ENCODE peak calls at places on chromosomes 16 and 17, in six cellular contexts. W, Z, B, S, Y and D are unnamed samples.

GRCh38 chr17:39527220-39527813 is 66.0 kb downstream of the CDK12 start:
- DNase-seq in Z (no peak), B (peak), S (peak), W (no peak), Y (peak), D (no peak)

GRCh38 chr16:7057458-7057857 is 275.2 kb upstream of the RBFOX1 start:
- DNase-seq in B (no peak), Y (no peak), S (no peak), W (no peak), Z (no peak), D (no peak)

GRCh38 chr16:22641030-22641671 is 130.5 kb downstream of the NPIPB5 start:
- DNase-seq in S (peak), B (peak), Y (peak), Z (no peak), W (no peak), D (no peak)

GRCh38 chr17:50316016-50316587 is 29.8 kb upstream of the XYLT2 start:
- DNase-seq in W (no peak), S (no peak), B (no peak), Y (no peak), Z (no peak), D (no peak)

GRCh38 chr17:58302919-58303551 is 22.3 kb upstream of the MPO start:
- DNase-seq in B (no peak), Z (no peak), S (no peak), W (no peak), Y (no peak), D (no peak)

GRCh38 chr16:27547134-27547533 is 2.6 kb downstream of the GTF3C1 start:
- DNase-seq in Y (peak), B (peak), S (no peak), W (no peak), Z (no peak), D (no peak)

GRCh38 chr16:69199382-69199781 is 12.4 kb downstream of the SNTB2 start:
- DNase-seq in Z (no peak), S (no peak), Y (peak), B (peak), W (peak), D (no peak)

GRCh38 chr16:86470964-86471363 is 39.4 kb upstream of the FOXF1 start:
- DNase-seq in Y (no peak), S (no peak), Z (no peak), B (no peak), W (no peak), D (no peak)

GRCh38 chr17:47949951-47950350 is 7.7 kb downstream of the PRR15L start:
- DNase-seq in Z (no peak), B (no peak), Y (no peak), W (no peak), S (peak), D (no peak)

GRCh38 chr17:50240876-50241275 is 33.4 kb upstream of the TMEM92 start:
- DNase-seq in S (no peak), Y (peak), W (no peak), Z (no peak), B (peak), D (no peak)

GRCh38 chr17:82864721-82865240 is 25.0 kb upstream of the ZNF750 start:
- DNase-seq in S (no peak), W (no peak), B (no peak), Y (no peak), Z (no peak), D (no peak)

GRCh38 chr17:17366941-17367885 is 64.0 kb downstream of the NT5M start:
- DNase-seq in S (no peak), B (no peak), W (no peak), Z (no peak), Y (no peak), D (no peak)

GRCh38 chr17:47844814-47845453 is 3.9 kb upstream of the SCRN2 start:
- DNase-seq in Y (peak), S (peak), Z (no peak), B (peak), W (no peak), D (no peak)

GRCh38 chr16:1918890-1919679 is 870 bp upstream of the HS3ST6 start:
- DNase-seq in B (no peak), W (no peak), Z (no peak), Y (no peak), S (peak), D (no peak)

DNA sequence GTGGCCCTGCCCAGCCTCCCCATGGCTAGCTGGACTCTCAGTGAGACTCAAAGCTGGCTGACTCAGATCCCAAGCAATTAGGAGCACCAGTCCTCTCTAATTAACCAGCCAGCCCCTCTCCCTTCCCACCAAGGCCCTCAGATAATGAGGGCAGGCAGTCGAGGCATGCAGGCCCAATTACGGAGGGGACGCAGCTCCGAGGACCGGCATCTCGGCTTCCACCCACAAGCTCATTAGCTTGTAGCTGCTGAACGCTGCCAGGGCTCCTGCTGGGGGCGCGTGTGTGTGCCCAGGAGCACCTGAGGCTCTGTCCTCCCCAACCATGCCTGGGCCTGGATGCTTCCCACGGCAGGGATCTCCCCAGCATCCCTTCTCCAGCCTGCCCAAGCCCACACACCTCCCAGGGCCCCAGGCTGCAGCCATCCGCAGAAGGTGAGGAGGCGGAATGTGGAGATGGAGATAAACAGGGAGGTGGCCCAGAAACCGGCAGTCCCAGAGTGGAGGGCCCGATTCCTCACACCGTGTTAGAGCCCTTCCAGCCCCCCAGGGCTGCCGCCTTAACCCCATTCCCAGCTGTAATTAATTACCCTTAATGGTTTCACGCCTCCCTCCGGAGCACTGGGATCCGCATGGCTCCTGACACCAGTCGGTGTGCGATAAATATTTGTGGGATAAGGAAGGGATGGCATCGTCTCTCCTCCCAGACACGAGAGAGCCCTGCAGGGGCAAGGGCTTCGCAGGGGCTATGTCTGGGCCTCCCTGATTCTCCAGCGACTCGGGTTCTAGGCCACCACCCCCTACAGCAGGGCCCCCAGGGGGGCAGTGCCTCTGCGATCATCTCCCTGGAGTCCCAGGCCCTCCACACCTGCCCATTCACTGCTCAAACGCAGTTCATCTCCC is 42.2 kb downstream of the RPH3AL start:
- DNase-seq in W (peak), Y (no peak), B (no peak), S (no peak), Z (no peak), D (no peak)
- TF ChIP-seq CTCF in W (no peak), Y (no peak), B (no peak), S (no peak), Z (no peak), D (no peak)

DNA sequence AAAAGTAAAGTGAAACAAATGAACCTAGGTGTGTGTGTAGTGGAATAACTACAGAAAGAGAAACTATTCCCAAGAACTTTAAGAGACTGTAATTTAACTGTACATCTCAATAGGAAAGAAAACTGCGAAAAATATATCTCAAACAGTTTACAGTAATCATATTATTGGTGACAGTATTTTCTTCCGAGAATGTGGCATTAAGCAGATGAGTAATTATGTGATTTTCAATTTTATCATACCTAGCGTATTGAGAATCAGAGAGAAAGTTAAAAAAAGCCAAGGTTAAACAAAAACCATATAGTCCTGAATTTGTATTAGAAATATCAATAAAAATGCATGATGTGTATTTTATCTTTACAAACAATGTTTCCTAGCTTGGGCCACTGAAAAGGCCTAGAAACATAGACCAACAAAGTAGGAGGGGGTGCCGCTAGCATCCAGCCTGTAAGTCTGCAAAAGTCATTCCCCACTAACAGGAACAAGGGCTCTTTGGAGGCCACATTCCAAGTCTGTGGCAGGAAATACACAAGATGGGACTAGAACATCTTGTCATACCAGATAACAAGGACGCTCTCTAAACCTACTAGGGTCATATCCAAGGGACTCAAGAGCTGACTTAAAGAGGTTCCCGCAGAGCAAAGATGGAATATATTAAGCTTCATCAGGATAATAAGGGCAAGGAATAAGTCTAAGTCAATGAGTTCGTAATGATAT is 20.5 kb downstream of the RNF157 start:
- DNase-seq in Z (no peak), Y (no peak), W (no peak), B (no peak), S (no peak), D (no peak)
- TF ChIP-seq CTCF in Z (no peak), Y (no peak), W (no peak), B (no peak), S (no peak), D (no peak)

GRCh38 chr16:82031116-82032084 is 3.7 kb upstream of the HSD17B2 start:
- DNase-seq in B (peak), Z (no peak), Y (peak), S (peak), W (no peak), D (no peak)
- TF ChIP-seq CTCF in B (peak), Z (no peak), Y (peak), S (peak), W (no peak), D (peak)

DNA sequence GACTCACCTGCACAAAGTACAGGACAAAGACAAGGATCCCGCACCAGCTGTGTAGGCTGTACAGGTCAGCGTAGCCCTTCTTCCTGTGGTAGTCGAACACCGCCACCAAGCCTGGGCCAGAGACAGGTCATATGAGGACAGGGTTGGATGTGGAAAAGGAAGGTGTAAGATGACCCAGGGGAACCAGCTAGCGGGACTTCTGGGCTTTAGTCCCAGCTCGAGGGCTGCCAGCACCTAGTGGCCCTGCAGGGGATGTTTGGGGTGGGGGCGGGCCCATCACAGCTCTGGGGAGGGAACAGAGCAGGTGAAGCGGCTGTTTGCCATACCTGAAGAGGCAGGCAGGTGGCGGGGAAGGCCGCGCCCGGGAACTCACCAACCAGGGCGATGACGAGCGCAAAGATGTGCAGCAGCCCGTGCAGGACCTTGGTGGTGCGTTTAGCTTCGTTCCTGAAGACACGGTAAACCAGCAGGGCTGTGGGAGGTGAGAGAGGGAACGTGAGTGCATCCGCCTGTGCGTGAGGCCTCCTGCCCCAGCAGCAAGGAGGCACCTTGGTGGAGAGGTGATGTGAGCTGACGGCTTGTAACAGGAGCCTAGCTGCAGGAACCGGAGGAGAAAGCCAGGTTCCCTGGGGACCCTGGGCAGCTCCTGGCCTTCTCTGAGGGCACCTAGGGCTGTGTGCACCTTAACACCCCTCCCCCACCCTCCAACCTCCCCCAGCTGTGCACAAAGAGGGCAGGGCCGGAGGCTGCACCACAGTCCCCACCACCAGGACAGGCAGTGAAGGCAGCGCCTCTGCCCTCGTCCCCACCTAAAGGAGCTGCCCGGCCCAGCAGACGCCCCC is 10.2 kb downstream of the CYB561 start:
- DNase-seq in W (no peak), B (no peak), S (peak), Z (no peak), Y (no peak), D (no peak)
- TF ChIP-seq CTCF in W (no peak), B (no peak), S (peak), Z (no peak), Y (no peak), D (no peak)